ENCODE peak calls at places on chromosomes 16 and 17, in eight cellular contexts. E is GDM1, L is AML-193, V is upper lobe of right lung, F is coronary artery, U is HEK293T, Y is nephron progenitor cell, M is C1 segment of cervical spinal cord. G is an unnamed sample.

GRCh38 chr16:68436581-68436980 is 11.7 kb downstream of the SMPD3 start:
- DNase-seq in F (no peak), L (no peak), U (no peak), M (no peak), E (no peak), Y (no peak), V (no peak), G (no peak)

GRCh38 chr16:4972938-4973587 is 14.9 kb downstream of the SEC14L5 start:
- DNase-seq in F (no peak), L (no peak), Y (peak; percentile 36), M (peak; percentile 76), E (no peak), V (no peak), U (no peak), G (no peak)

GRCh38 chr16:25109643-25110042 is 1.9 kb upstream of the LCMT1 start:
- DNase-seq in V (no peak), F (peak; percentile 76), Y (no peak), L (no peak), M (no peak), E (no peak), U (no peak), G (no peak)

GRCh38 chr17:73814070-73814469 is 169.8 kb upstream of the SDK2 start:
- DNase-seq in U (no peak), Y (no peak), L (no peak), M (no peak), E (no peak), V (no peak), F (no peak), G (no peak)

GRCh38 chr16:12758670-12759558 is 44.8 kb downstream of the CPPED1 start:
- DNase-seq in U (no peak), Y (no peak), F (peak; percentile 21), M (no peak), L (no peak), E (no peak), V (no peak), G (no peak)

GRCh38 chr16:77585379-77585778 is 136.9 kb upstream of the NUDT7 start:
- DNase-seq in F (no peak), U (no peak), M (no peak), Y (no peak), V (no peak), E (no peak), L (no peak), G (no peak)

GRCh38 chr17:57832711-57833596 is 16.9 kb downstream of the MRPS23 start:
- DNase-seq in F (peak; percentile 84), E (peak; percentile 49), U (peak; percentile 72), V (peak; percentile 72), M (peak; percentile 36), L (peak; percentile 89), Y (peak; percentile 77), G (peak; percentile 69)

GRCh38 chr17:72407336-72408121 is 286.7 kb downstream of the SOX9 start:
- DNase-seq in M (peak; percentile 29), F (no peak), U (peak; percentile 53), V (no peak), Y (peak; percentile 17), E (no peak), L (no peak), G (no peak)

GRCh38 chr17:73476890-73477350 is 165.1 kb upstream of the CDC42EP4 start:
- DNase-seq in U (no peak), V (no peak), E (no peak), L (no peak), M (no peak), Y (no peak), F (no peak), G (no peak)

GRCh38 chr16:19885456-19886060 is 910 bp upstream of the GPRC5B start:
- DNase-seq in F (no peak), V (peak; percentile 68), L (no peak), E (no peak), Y (peak; percentile 16), U (no peak), M (no peak), G (no peak)

GRCh38 chr17:35022536-35023063 is 40.9 kb downstream of the RFFL start:
- DNase-seq in L (peak; percentile 98), M (peak; percentile 92), V (peak; percentile 87), F (peak; percentile 94), Y (no peak), U (no peak), E (peak; percentile 75), G (no peak)

GRCh38 chr16:85363881-85364280 is 249.2 kb upstream of the GSE1 start:
- DNase-seq in F (no peak), U (no peak), V (no peak), Y (no peak), M (no peak), L (no peak), E (no peak), G (no peak)

GRCh38 chr16:13298676-13299075 is 397.3 kb downstream of the SHISA9 start:
- DNase-seq in V (no peak), F (no peak), Y (no peak), L (no peak), M (no peak), E (no peak), U (no peak), G (no peak)

GRCh38 chr17:2621241-2621640 is 27.8 kb downstream of the PAFAH1B1 start:
- DNase-seq in M (no peak), V (no peak), Y (no peak), E (no peak), L (no peak), F (no peak), U (no peak), G (no peak)

GRCh38 chr16:19804538-19805323 is 79.9 kb downstream of the GPRC5B start:
- DNase-seq in V (no peak), L (peak; percentile 35), Y (no peak), F (no peak), E (peak; percentile 38), U (no peak), M (no peak), G (no peak)

GRCh38 chr16:9212621-9213020 is 121.2 kb downstream of the HAPSTR1 start:
- DNase-seq in M (no peak), V (no peak), Y (no peak), E (no peak), F (no peak), U (no peak), L (no peak), G (no peak)

GRCh38 chr17:80345841-80346497 is 69.0 kb upstream of the ENDOV start:
- DNase-seq in Y (no peak), E (no peak), U (no peak), V (peak; percentile 40), M (no peak), F (no peak), L (no peak), G (no peak)

GRCh38 chr16:66383551-66383950 is 17.1 kb downstream of the CDH5 start:
- DNase-seq in Y (no peak), F (no peak), L (no peak), U (no peak), E (no peak), M (no peak), V (no peak), G (no peak)

GRCh38 chr16:54208262-54208661 is 78.3 kb downstream of the IRX3 start:
- DNase-seq in L (no peak), V (no peak), E (no peak), Y (no peak), F (no peak), M (no peak), U (no peak), G (no peak)

GRCh38 chr16:67000384-67001158 is 12.2 kb downstream of the CES4A start:
- DNase-seq in E (no peak), F (no peak), U (no peak), V (peak; percentile 91), M (peak; percentile 48), Y (peak; percentile 70), L (no peak), G (no peak)

GRCh38 chr16:3822366-3823045 is 58.0 kb downstream of the CREBBP start:
- DNase-seq in V (no peak), E (no peak), F (no peak), L (no peak), M (no peak), Y (no peak), U (no peak), G (no peak)

GRCh38 chr17:79806863-79807720 is 10.2 kb upstream of the CBX8 start:
- DNase-seq in F (no peak), U (no peak), V (no peak), L (no peak), M (no peak), Y (no peak), E (no peak), G (no peak)

GRCh38 chr17:41521574-41522261 is 3.0 kb upstream of the KRT15 start:
- DNase-seq in F (no peak), E (no peak), L (peak; percentile 45), U (no peak), M (no peak), V (peak; percentile 90), Y (no peak), G (no peak)

GRCh38 chr17:16944334-16945140 is 27.4 kb downstream of the TNFRSF13B start:
- DNase-seq in M (no peak), F (peak; percentile 54), E (no peak), V (no peak), U (no peak), L (no peak), Y (no peak), G (no peak)

GRCh38 chr16:54507091-54507490 is 220.5 kb upstream of the IRX3 start:
- DNase-seq in F (no peak), M (no peak), L (no peak), V (no peak), E (no peak), Y (no peak), U (no peak), G (no peak)

GRCh38 chr17:67818110-67819002 is 6.9 kb upstream of the BPTF start:
- DNase-seq in L (no peak), F (no peak), Y (peak; percentile 33), M (no peak), E (no peak), V (no peak), U (no peak), G (no peak)

GRCh38 chr17:81556175-81556691 is 4.1 kb upstream of the FAAP100 start:
- DNase-seq in E (no peak), M (no peak), Y (no peak), F (no peak), L (no peak), V (no peak), U (no peak), G (no peak)

GRCh38 chr17:60396412-60396811 is 4.5 kb upstream of the USP32 start:
- DNase-seq in V (no peak), F (no peak), L (no peak), M (no peak), E (no peak), U (no peak), Y (no peak), G (no peak)

GRCh38 chr17:45096141-45096540 is 35.0 kb downstream of the NMT1 start:
- DNase-seq in L (peak; percentile 36), Y (no peak), V (no peak), F (no peak), E (no peak), M (no peak), U (peak; percentile 34), G (no peak)

GRCh38 chr17:47686661-47687327 is 7.2 kb upstream of the TBKBP1 start:
- DNase-seq in U (no peak), M (no peak), F (no peak), Y (no peak), V (no peak), L (no peak), E (no peak), G (no peak)

GRCh38 chr17:66829386-66829864 is 5.5 kb upstream of the CACNG5 start:
- DNase-seq in U (peak; percentile 61), L (no peak), F (no peak), E (no peak), M (no peak), Y (peak; percentile 82), V (no peak), G (peak; percentile 70)